ENCODE peak calls at places on chromosomes 1 and 21, in five cellular contexts. D is activated CD4-positive, alpha-beta T cell treated with anti-CD3 and anti-CD28 coated beads, Interleukin-2, amount 50 U/mL, for 1 hour; Q is AG10803; R is M059J; C is hippocampal formation. Y is an unnamed sample.

GRCh38 chr1:2799811-2800663 is 1.5 kb downstream of the TTC34 start:
- DNase-seq in D (no peak), Q (no peak), C (no peak), R (no peak), Y (no peak)

GRCh38 chr1:39332828-39333227 is 128.3 kb downstream of the MACF1 start:
- DNase-seq in R (no peak), Q (no peak), D (no peak), C (no peak), Y (no peak)

GRCh38 chr21:27505516-27505915 is 538.6 kb upstream of the ADAMTS5 start:
- DNase-seq in Q (peak), R (peak), C (no peak), D (no peak), Y (peak)

GRCh38 chr1:177163844-177164379 is 600 bp downstream of the ASTN1 start:
- DNase-seq in R (no peak), D (no peak), Q (no peak), C (no peak), Y (no peak)

GRCh38 chr1:21655748-21656147 is 13.4 kb downstream of the RAP1GAP start:
- DNase-seq in Q (no peak), D (no peak), C (no peak), R (peak), Y (peak)

GRCh38 chr1:38243106-38243505 is 196.5 kb upstream of the POU3F1 start:
- DNase-seq in D (no peak), C (no peak), Q (no peak), R (peak), Y (no peak)

GRCh38 chr1:205319081-205320018 is 2.2 kb downstream of the NUAK2 start:
- DNase-seq in Q (peak), C (peak), D (no peak), R (peak), Y (peak)

GRCh38 chr1:36639461-36639860 is 156.7 kb upstream of the CSF3R start:
- DNase-seq in Q (no peak), R (no peak), D (no peak), C (no peak), Y (no peak)

GRCh38 chr1:33161061-33161681 is 20.7 kb downstream of the TRIM62 start:
- DNase-seq in D (no peak), R (no peak), C (peak), Q (no peak), Y (no peak)

GRCh38 chr21:34640858-34641257 is 25.9 kb upstream of the RCAN1 start:
- DNase-seq in R (peak), C (no peak), Q (peak), D (no peak), Y (peak)

GRCh38 chr1:68016364-68016763 is 34.1 kb downstream of the DIRAS3 start:
- DNase-seq in D (no peak), Q (peak), R (peak), C (no peak), Y (no peak)

GRCh38 chr1:53359225-53359933 is 31.5 kb upstream of the LRP8 start:
- DNase-seq in C (no peak), Q (no peak), D (no peak), R (no peak), Y (no peak)

GRCh38 chr21:45406801-45407628 is 2.0 kb downstream of the COL18A1 start:
- DNase-seq in R (no peak), D (no peak), C (no peak), Q (no peak), Y (peak)

GRCh38 chr1:153231363-153231762 is 14.0 kb downstream of the PRR9 start:
- DNase-seq in Q (no peak), R (no peak), D (no peak), C (no peak), Y (no peak)

GRCh38 chr1:8145525-8145924 is 119.4 kb upstream of the ERRFI1 start:
- DNase-seq in Q (no peak), R (peak), D (no peak), C (no peak), Y (no peak)

GRCh38 chr1:168920456-168921094 is 185.9 kb upstream of the ATP1B1 start:
- DNase-seq in Q (peak), C (no peak), R (peak), D (no peak), Y (peak)

GRCh38 chr1:25771246-25772114 is 28.5 kb upstream of the SELENON start:
- DNase-seq in C (no peak), R (peak), D (peak), Q (no peak), Y (no peak)

Y was measured in ELR.